ENCODE peak calls at places on chromosomes 3 and 15, in six cellular contexts. S is stimulated activated CD8-positive, alpha-beta memory T cell treated with anti-CD3 and anti-CD28 coated beads, Interleukin-15, amount 100 ng/mL, for 24 hours; O is endothelial cell; A is T-helper 9 cell; J is NCI-H1105; L is CD4-positive, CD25-positive, alpha-beta regulatory T cell. P is an unnamed sample.

GRCh38 chr3:14231998-14232501 is 53.4 kb downstream of the LSM3 start:
- DNase-seq in S (no peak), O (no peak), A (no peak), J (no peak), L (no peak), P (no peak)

GRCh38 chr3:66377800-66378199 is 123.0 kb downstream of the LRIG1 start:
- DNase-seq in S (no peak), O (no peak), A (no peak), J (no peak), L (peak), P (no peak)

GRCh38 chr3:27680517-27681246 is 41.4 kb downstream of the EOMES start:
- DNase-seq in S (no peak), O (peak), A (no peak), J (no peak), L (no peak), P (no peak)

GRCh38 chr3:42656680-42657610 is 3.4 kb downstream of the ZBTB47 start:
- DNase-seq in S (no peak), O (no peak), A (no peak), J (no peak), L (no peak), P (no peak)

GRCh38 chr3:37227870-37228549 is 53.6 kb upstream of the LRRFIP2 start:
- DNase-seq in S (no peak), O (no peak), A (no peak), J (no peak), L (no peak), P (no peak)

GRCh38 chr3:14991818-14992612 is 44.6 kb downstream of the NR2C2 start:
- DNase-seq in S (no peak), O (no peak), A (no peak), J (no peak), L (no peak), P (no peak)

GRCh38 chr3:194779729-194780224 is 94.1 kb downstream of the FAM43A start:
- DNase-seq in S (no peak), O (no peak), A (no peak), J (no peak), L (no peak), P (no peak)

GRCh38 chr15:76032046-76032445 is 19.8 kb upstream of the NRG4 start:
- DNase-seq in S (no peak), O (no peak), A (no peak), J (no peak), L (no peak), P (no peak)

GRCh38 chr15:40250304-40250656 is 11.4 kb downstream of the PAK6 start:
- DNase-seq in S (no peak), O (no peak), A (no peak), J (no peak), L (no peak), P (no peak)

GRCh38 chr3:43389388-43390254 is 103.3 kb downstream of the SNRK start:
- DNase-seq in S (peak), O (peak), A (peak), J (no peak), L (peak), P (no peak)

GRCh38 chr3:161644871-161645636 is 148.4 kb downstream of the OTOL1 start:
- DNase-seq in S (no peak), O (no peak), A (no peak), J (no peak), L (no peak), P (no peak)

GRCh38 chr3:63995056-63995576 is 28.2 kb downstream of the PSMD6 start:
- DNase-seq in S (no peak), O (no peak), A (no peak), J (no peak), L (no peak), P (no peak)

GRCh38 chr15:32901995-32902394 is 184.2 kb downstream of the GREM1 start:
- DNase-seq in S (no peak), O (no peak), A (no peak), J (no peak), L (no peak), P (no peak)

GRCh38 chr3:188067932-188068331 is 86.0 kb upstream of the LPP start:
- DNase-seq in S (no peak), O (no peak), A (no peak), J (no peak), L (no peak), P (no peak)

GRCh38 chr3:71562938-71563337 is 20.6 kb downstream of the FOXP1 start:
- DNase-seq in S (no peak), O (no peak), A (no peak), J (no peak), L (no peak), P (no peak)

GRCh38 chr3:115704661-115705338 is 81.5 kb downstream of the GAP43 start:
- DNase-seq in S (no peak), O (no peak), A (no peak), J (no peak), L (no peak), P (no peak)

GRCh38 chr3:16113704-16114103 is 60.8 kb upstream of the GALNT15 start:
- DNase-seq in S (no peak), O (no peak), A (no peak), J (no peak), L (no peak), P (no peak)

GRCh38 chr3:110198717-110199587 is 861.6 kb upstream of the DPPA4 start:
- DNase-seq in S (no peak), O (no peak), A (no peak), J (peak), L (no peak), P (peak)

GRCh38 chr3:10557250-10557649 is 51.9 kb upstream of the ATP2B2 start:
- DNase-seq in S (no peak), O (no peak), A (no peak), J (no peak), L (no peak), P (no peak)

GRCh38 chr3:99544819-99545281 is 93.5 kb upstream of the COL8A1 start:
- DNase-seq in S (no peak), O (no peak), A (no peak), J (no peak), L (no peak), P (no peak)

GRCh38 chr3:120726784-120727183 is 15.5 kb downstream of the RABL3 start:
- DNase-seq in S (no peak), O (no peak), A (no peak), J (no peak), L (no peak), P (no peak)

GRCh38 chr3:105598047-105598796 is 231.5 kb downstream of the ALCAM start:
- DNase-seq in S (no peak), O (no peak), A (no peak), J (no peak), L (no peak), P (no peak)

GRCh38 chr15:70672081-70672480 is 91.3 kb downstream of the UACA start:
- DNase-seq in S (no peak), O (no peak), A (no peak), J (no peak), L (peak), P (no peak)

GRCh38 chr3:72821170-72821781 is 27.0 kb downstream of the SHQ1 start:
- DNase-seq in S (no peak), O (no peak), A (no peak), J (no peak), L (no peak), P (no peak)

GRCh38 chr3:113084777-113085176 is 94.0 kb downstream of the GTPBP8 start:
- DNase-seq in S (no peak), O (no peak), A (no peak), J (no peak), L (no peak), P (no peak)

GRCh38 chr15:101132390-101133180 is 119.3 kb downstream of the CHSY1 start:
- DNase-seq in S (no peak), O (no peak), A (no peak), J (no peak), L (no peak), P (no peak)

GRCh38 chr3:98540346-98540745 is 8.6 kb downstream of the GPR15 start:
- DNase-seq in S (no peak), O (no peak), A (no peak), J (no peak), L (peak), P (no peak)

GRCh38 chr3:183392166-183393034 is 36.0 kb downstream of the MCF2L2 start:
- DNase-seq in S (no peak), O (no peak), A (no peak), J (no peak), L (no peak), P (no peak)

GRCh38 chr3:147712357-147712756 is 303.2 kb downstream of the ZIC1 start:
- DNase-seq in S (no peak), O (no peak), A (no peak), J (no peak), L (no peak), P (no peak)

GRCh38 chr3:97658670-97659285 is 105.8 kb upstream of the ARL6 start:
- DNase-seq in S (no peak), O (peak), A (no peak), J (peak), L (no peak), P (no peak)

GRCh38 chr15:28959326-28959725 is 73.6 kb downstream of the APBA2 start:
- DNase-seq in S (no peak), O (no peak), A (no peak), J (no peak), L (no peak), P (no peak)

GRCh38 chr3:58010562-58010961 is 2.3 kb downstream of the FLNB start:
- DNase-seq in S (no peak), O (no peak), A (no peak), J (no peak), L (no peak), P (no peak)

GRCh38 chr15:100349696-100350433 is 8.1 kb upstream of the ADAMTS17 start:
- DNase-seq in S (peak), O (peak), A (peak), J (peak), L (peak), P (peak)

GRCh38 chr3:47399531-47400270 is 18.9 kb downstream of the PTPN23 start:
- DNase-seq in S (no peak), O (no peak), A (no peak), J (no peak), L (no peak), P (no peak)

GRCh38 chr3:10291139-10291500 is 1.6 kb downstream of the GHRL start:
- DNase-seq in S (no peak), O (no peak), A (no peak), J (no peak), L (no peak), P (no peak)

GRCh38 chr3:38210141-38210757 is 44.9 kb downstream of the OXSR1 start:
- DNase-seq in S (no peak), O (no peak), A (no peak), J (no peak), L (no peak), P (no peak)

GRCh38 chr3:111735271-111735758 is 123.8 kb upstream of the PHLDB2 start:
- DNase-seq in S (no peak), O (no peak), A (no peak), J (no peak), L (no peak), P (no peak)

GRCh38 chr3:140467916-140468315 is 209.9 kb upstream of the TRIM42 start:
- DNase-seq in S (no peak), O (no peak), A (no peak), J (no peak), L (no peak), P (no peak)

GRCh38 chr3:9897408-9898372 is 5.0 kb upstream of the IL17RE start:
- DNase-seq in S (no peak), O (no peak), A (no peak), J (no peak), L (no peak), P (no peak)